ENCODE peak calls at places on chromosomes 5 and 9, in four cellular contexts. H is kidney, Q is SJSA1, X is DND-41. B is an unnamed sample.
A peak's percentile ranks its signal among the peaks of the same experiment; 100 is the strongest.

GRCh38 chr9:99666571-99666970 is 155.1 kb upstream of the NR4A3 start:
- DNase-seq in X (no peak), H (no peak), Q (no peak), B (no peak)

GRCh38 chr9:133558191-133559126 is 24.0 kb downstream of the ADAMTSL2 start:
- DNase-seq in H (no peak), Q (peak; percentile 85), X (no peak), B (no peak)

GRCh38 chr5:149039501-149039900 is 23.4 kb downstream of the SH3TC2 start:
- DNase-seq in Q (no peak), X (no peak), H (no peak), B (no peak)

GRCh38 chr9:96321515-96321914 is 19.5 kb upstream of the HSD17B3 start:
- DNase-seq in X (no peak), H (no peak), Q (no peak), B (no peak)

GRCh38 chr5:5492087-5492933 is 69.8 kb downstream of the ICE1 start:
- DNase-seq in H (no peak), X (peak; percentile 45), Q (no peak), B (peak; percentile 35)

GRCh38 chr5:139982975-139983240 is 60.2 kb downstream of the NRG2 start:
- DNase-seq in H (no peak), Q (no peak), X (no peak), B (no peak)

GRCh38 chr9:18890372-18890771 is 142.6 kb downstream of the SAXO1 start:
- DNase-seq in H (no peak), X (no peak), Q (no peak), B (no peak)

GRCh38 chr9:38362912-38363588 is 29.5 kb upstream of the ALDH1B1 start:
- DNase-seq in X (peak; percentile 13), H (no peak), Q (peak; percentile 34), B (no peak)

GRCh38 chr9:127897194-127897692 is 2.2 kb downstream of the ST6GALNAC6 start:
- DNase-seq in X (no peak), Q (peak; percentile 60), H (peak; percentile 93), B (peak; percentile 85)

GRCh38 chr5:21680661-21681060 is 1172.5 kb downstream of the CDH12 start:
- DNase-seq in X (no peak), Q (no peak), H (no peak), B (no peak)

GRCh38 chr9:120928015-120928719 is 1.6 kb upstream of the TRAF1 start:
- DNase-seq in H (peak; percentile 83), Q (no peak), X (no peak), B (peak; percentile 64)

GRCh38 chr9:121619566-121619965 is 31.9 kb upstream of the DAB2IP start:
- DNase-seq in H (no peak), Q (no peak), X (no peak), B (no peak)

GRCh38 chr9:92180669-92181181 is 65.5 kb upstream of the SPTLC1 start:
- DNase-seq in H (no peak), Q (no peak), X (no peak), B (no peak)

GRCh38 chr5:5025774-5026406 is 114.2 kb upstream of the ADAMTS16 start:
- DNase-seq in X (peak; percentile 67), H (no peak), Q (no peak), B (no peak)

GRCh38 chr5:198941-199820 is 7.9 kb downstream of the LRRC14B start:
- DNase-seq in H (no peak), Q (no peak), X (no peak), B (no peak)

GRCh38 chr9:117487555-117488175 is 72.8 kb upstream of the ASTN2 start:
- DNase-seq in H (peak; percentile 86), Q (peak; percentile 60), X (peak; percentile 72), B (peak; percentile 75)

GRCh38 chr9:79254900-79255651 is 316.7 kb upstream of the TLE4 start:
- DNase-seq in H (no peak), X (no peak), Q (no peak), B (no peak)

GRCh38 chr5:74394924-74395880 is 245.3 kb downstream of the ENC1 start:
- DNase-seq in X (no peak), Q (no peak), H (peak; percentile 76), B (peak; percentile 47)

GRCh38 chr5:152978141-152978835 is 512.2 kb upstream of the GRIA1 start:
- DNase-seq in X (no peak), H (no peak), Q (no peak), B (no peak)

GRCh38 chr5:27316283-27316675 is 277.9 kb upstream of the CDH9 start:
- DNase-seq in H (no peak), Q (no peak), X (no peak), B (no peak)

GRCh38 chr9:33506626-33507370 is 17.3 kb upstream of the ANKRD18B start:
- DNase-seq in H (no peak), Q (peak; percentile 83), X (no peak), B (no peak)

GRCh38 chr9:137755261-137755927 is 122.2 kb upstream of the CACNA1B start:
- DNase-seq in X (no peak), Q (no peak), H (no peak), B (no peak)

GRCh38 chr9:32704343-32704742 is 68.9 kb upstream of the TAF1L start:
- DNase-seq in H (no peak), Q (no peak), X (no peak), B (no peak)

GRCh38 chr5:159515909-159516415 is 185.7 kb upstream of the IL12B start:
- DNase-seq in Q (no peak), H (peak; percentile 79), X (peak; percentile 76), B (no peak)

GRCh38 chr5:134176523-134177196 is at the start of gene SKP1:
- DNase-seq in H (peak; percentile 94), X (peak; percentile 85), Q (peak; percentile 87), B (peak; percentile 93)

GRCh38 chr5:54217826-54218503 is 92.4 kb downstream of the ARL15 start:
- DNase-seq in H (no peak), Q (no peak), X (peak; percentile 32), B (no peak)

GRCh38 chr5:176542135-176542595 is 5.0 kb upstream of the RNF44 start:
- DNase-seq in H (peak; percentile 76), Q (no peak), X (peak; percentile 38), B (no peak)

GRCh38 chr5:150624334-150625163 is 15.9 kb upstream of the SYNPO start:
- DNase-seq in X (no peak), Q (no peak), H (no peak), B (peak; percentile 36)

GRCh38 chr9:123267481-123268239 is 726 bp downstream of the STRBP start:
- DNase-seq in H (peak; percentile 81), X (peak; percentile 16), Q (no peak), B (peak; percentile 83)
- H3K4me3 ChIP-seq in H (peak overlapping the region; percentile 65), X (peak overlapping the region; percentile 85), Q (peak overlapping the region; percentile 67), B (peak overlapping the region; percentile 28)

GRCh38 chr9:130235558-130236435 is 29.8 kb upstream of the HMCN2 start:
- DNase-seq in X (peak; percentile 70), H (no peak), Q (peak; percentile 71), B (peak; percentile 68)
- H3K27ac ChIP-seq in X (no peak overlapping the region), H (no peak overlapping the region), Q (peak overlapping the region; percentile 84), B (no peak overlapping the region)

GRCh38 chr5:36720688-36721087 is 114.3 kb downstream of the SLC1A3 start:
- DNase-seq in X (no peak), H (no peak), Q (no peak), B (no peak)
- H3K4me3 ChIP-seq in X (no peak overlapping the region), H (no peak overlapping the region), Q (no peak overlapping the region), B (no peak overlapping the region)

DNA sequence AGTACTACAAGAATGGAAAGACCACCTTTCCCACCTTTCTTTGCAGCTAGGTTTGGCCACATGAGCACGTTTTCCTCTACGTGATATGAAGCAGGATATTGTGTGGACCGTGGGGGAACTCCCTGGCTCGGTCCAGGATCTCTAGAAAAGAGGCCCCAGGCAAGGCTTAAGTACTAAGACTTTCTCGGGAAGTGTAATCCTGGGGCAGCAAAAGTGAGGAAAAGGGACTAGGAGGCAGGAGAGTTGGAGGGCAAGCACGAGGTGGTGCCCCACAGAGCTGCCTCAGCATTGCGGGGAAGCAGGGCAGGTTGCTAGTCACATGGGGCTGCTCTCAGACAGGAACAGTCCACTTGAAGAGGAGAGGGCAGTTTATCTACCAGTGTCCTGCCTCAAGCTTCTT is 235.1 kb downstream of the GADD45G start:
- DNase-seq in H (no peak), X (no peak), Q (no peak), B (no peak)
- H3K27ac ChIP-seq in H (no peak overlapping the region), X (no peak overlapping the region), Q (no peak overlapping the region), B (no peak overlapping the region)

GRCh38 chr5:131001507-131001906 is 163.5 kb downstream of the HINT1 start:
- DNase-seq in H (no peak), X (no peak), Q (no peak), B (no peak)
- H3K4me3 ChIP-seq in H (no peak overlapping the region), X (no peak overlapping the region), Q (no peak overlapping the region), B (no peak overlapping the region)

GRCh38 chr5:143341807-143342570 is 61.5 kb downstream of the NR3C1 start:
- DNase-seq in Q (no peak), X (no peak), H (no peak), B (no peak)

GRCh38 chr5:143340891-143341685 is 62.4 kb downstream of the NR3C1 start:
- DNase-seq in Q (no peak), X (no peak), H (no peak), B (no peak)

GRCh38 chr5:143343042-143343441 is 60.4 kb downstream of the NR3C1 start:
- DNase-seq in Q (no peak), H (no peak), X (no peak), B (no peak)

GRCh38 chr5:143345671-143346440 is 57.6 kb downstream of the NR3C1 start:
- DNase-seq in H (no peak), X (no peak), Q (no peak), B (no peak)

GRCh38 chr5:143342607-143343006 is 60.9 kb downstream of the NR3C1 start:
- DNase-seq in X (no peak), H (no peak), Q (no peak), B (no peak)
- H3K27ac ChIP-seq in X (no peak overlapping the region), H (no peak overlapping the region), Q (no peak overlapping the region), B (no peak overlapping the region)

GRCh38 chr5:110770286-110770685 is 31.5 kb downstream of the SLC25A46 start:
- DNase-seq in Q (no peak), H (no peak), X (no peak), B (no peak)

GRCh38 chr5:110768138-110768845 is 29.5 kb downstream of the SLC25A46 start:
- DNase-seq in X (no peak), Q (no peak), H (no peak), B (no peak)

DNA sequence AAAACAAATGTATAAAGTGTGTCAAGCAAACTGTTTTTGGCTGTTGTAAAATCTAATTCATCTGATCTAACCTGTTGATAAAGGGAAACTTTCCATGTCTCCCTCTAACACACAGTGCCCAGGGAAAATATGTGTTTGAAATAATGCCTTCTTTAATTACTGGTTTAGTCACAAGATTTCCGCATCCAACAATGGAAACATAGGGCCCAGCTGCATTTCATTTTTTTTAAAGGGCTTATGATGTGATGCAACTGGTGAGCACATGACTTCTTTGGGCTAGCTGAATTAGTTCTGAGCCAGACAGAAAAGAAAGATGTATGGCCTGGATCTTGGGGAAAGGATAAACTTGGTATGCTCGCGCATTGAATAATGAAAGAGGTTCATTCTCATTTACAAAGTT is 30.5 kb downstream of the SLC25A46 start:
- DNase-seq in X (no peak), H (no peak), Q (no peak), B (no peak)
- H3K4me3 ChIP-seq in X (no peak overlapping the region), H (no peak overlapping the region), Q (no peak overlapping the region), B (no peak overlapping the region)

B was measured in pancreas.